ENCODE peak calls at places on chromosomes 4 and X, in five cellular contexts. One of them, this sample, is unnamed.

GRCh38 chr4:57119054-57119651 is 9.0 kb upstream of the IGFBP7 start:
- DNase-seq in keratinocyte: no peak
- DNase-seq in PC-3: peak
- DNase-seq in GM12878: no peak
- DNase-seq in IMR-90: peak
- DNase-seq in this sample: peak

GRCh38 chr4:144360394-144360793 is 219.9 kb upstream of the GYPA start:
- DNase-seq in keratinocyte: no peak
- DNase-seq in PC-3: no peak
- DNase-seq in GM12878: no peak
- DNase-seq in IMR-90: no peak
- DNase-seq in this sample: no peak

GRCh38 chr4:71296945-71297344 is 41.9 kb upstream of the SLC4A4 start:
- DNase-seq in PC-3: no peak
- DNase-seq in GM12878: no peak
- DNase-seq in IMR-90: no peak
- DNase-seq in keratinocyte: no peak
- DNase-seq in this sample: peak

GRCh38 chr4:6280365-6280996 is 10.8 kb downstream of the WFS1 start:
- DNase-seq in GM12878: no peak
- DNase-seq in PC-3: peak
- DNase-seq in keratinocyte: peak
- DNase-seq in IMR-90: no peak
- DNase-seq in this sample: peak

GRCh38 chr4:4421356-4421755 is 34.5 kb downstream of the NSG1 start:
- DNase-seq in GM12878: no peak
- DNase-seq in PC-3: no peak
- DNase-seq in IMR-90: no peak
- DNase-seq in keratinocyte: no peak
- DNase-seq in this sample: no peak

GRCh38 chr4:40316333-40316781 is 18.8 kb upstream of the CHRNA9 start:
- DNase-seq in keratinocyte: peak
- DNase-seq in PC-3: peak
- DNase-seq in IMR-90: peak
- DNase-seq in GM12878: peak
- DNase-seq in this sample: peak

GRCh38 chr4:72302981-72303704 is 265.9 kb downstream of the ADAMTS3 start:
- DNase-seq in PC-3: peak
- DNase-seq in IMR-90: peak
- DNase-seq in keratinocyte: no peak
- DNase-seq in GM12878: no peak
- DNase-seq in this sample: peak

GRCh38 chrX:3141031-3141430 is 99.8 kb downstream of the ARSF start:
- DNase-seq in GM12878: no peak
- DNase-seq in keratinocyte: no peak
- DNase-seq in IMR-90: peak
- DNase-seq in PC-3: no peak
- DNase-seq in this sample: no peak

GRCh38 chr4:106502106-106502699 is 133.6 kb upstream of the GIMD1 start:
- DNase-seq in IMR-90: peak
- DNase-seq in PC-3: peak
- DNase-seq in keratinocyte: peak
- DNase-seq in GM12878: no peak
- DNase-seq in this sample: peak

GRCh38 chrX:16762579-16762978 is 23.7 kb upstream of the TXLNG start:
- DNase-seq in GM12878: no peak
- DNase-seq in PC-3: no peak
- DNase-seq in IMR-90: no peak
- DNase-seq in keratinocyte: no peak
- DNase-seq in this sample: no peak

GRCh38 chr4:2300431-2300861 is 38.5 kb upstream of the MXD4 start:
- DNase-seq in IMR-90: no peak
- DNase-seq in GM12878: no peak
- DNase-seq in keratinocyte: no peak
- DNase-seq in PC-3: no peak
- DNase-seq in this sample: no peak

GRCh38 chr4:61301285-61301684 is 101.2 kb downstream of the ADGRL3 start:
- DNase-seq in IMR-90: no peak
- DNase-seq in keratinocyte: no peak
- DNase-seq in GM12878: no peak
- DNase-seq in PC-3: no peak
- DNase-seq in this sample: no peak

GRCh38 chr4:125125256-125125655 is 189.5 kb upstream of the FAT4 start:
- DNase-seq in IMR-90: no peak
- DNase-seq in keratinocyte: no peak
- DNase-seq in GM12878: no peak
- DNase-seq in PC-3: no peak
- DNase-seq in this sample: no peak

GRCh38 chr4:59258002-59258401 is 1942.1 kb upstream of the ADGRL3 start:
- DNase-seq in GM12878: no peak
- DNase-seq in PC-3: peak
- DNase-seq in keratinocyte: no peak
- DNase-seq in IMR-90: no peak
- DNase-seq in this sample: no peak

GRCh38 chrX:129771266-129771995 is 8.3 kb upstream of the SASH3 start:
- DNase-seq in PC-3: no peak
- DNase-seq in keratinocyte: no peak
- DNase-seq in GM12878: no peak
- DNase-seq in IMR-90: no peak
- DNase-seq in this sample: no peak

GRCh38 chrX:7586126-7586525 is 256.8 kb upstream of the VCX start:
- DNase-seq in IMR-90: peak
- DNase-seq in GM12878: no peak
- DNase-seq in keratinocyte: no peak
- DNase-seq in PC-3: peak
- DNase-seq in this sample: peak

GRCh38 chr4:48255130-48255958 is 14.3 kb downstream of the TEC start:
- DNase-seq in IMR-90: no peak
- DNase-seq in keratinocyte: no peak
- DNase-seq in GM12878: no peak
- DNase-seq in PC-3: no peak
- DNase-seq in this sample: no peak

GRCh38 chr4:140256335-140256734 is 102.4 kb upstream of the MAML3 start:
- DNase-seq in GM12878: no peak
- DNase-seq in keratinocyte: no peak
- DNase-seq in PC-3: peak
- DNase-seq in IMR-90: peak
- DNase-seq in this sample: peak

GRCh38 chrX:1387141-1387776 is 4.7 kb downstream of the SLC25A6 start:
- DNase-seq in keratinocyte: no peak
- DNase-seq in IMR-90: no peak
- DNase-seq in PC-3: no peak
- DNase-seq in GM12878: no peak
- DNase-seq in this sample: no peak
- H3K9ac ChIP-seq in keratinocyte: no peak
- H3K9ac ChIP-seq in IMR-90: no peak
- H3K9ac ChIP-seq in PC-3: no peak
- H3K9ac ChIP-seq in GM12878: no peak
- H3K9ac ChIP-seq in this sample: no peak

GRCh38 chr4:186684889-186685309 is 38.8 kb downstream of the FAT1 start:
- DNase-seq in GM12878: no peak
- DNase-seq in keratinocyte: no peak
- DNase-seq in IMR-90: no peak
- DNase-seq in PC-3: peak
- DNase-seq in this sample: no peak

GRCh38 chr4:186688150-186688943 is 35.3 kb downstream of the FAT1 start:
- DNase-seq in PC-3: no peak
- DNase-seq in keratinocyte: no peak
- DNase-seq in GM12878: no peak
- DNase-seq in IMR-90: no peak
- DNase-seq in this sample: no peak

GRCh38 chr4:186685744-186686143 is 37.9 kb downstream of the FAT1 start:
- DNase-seq in GM12878: no peak
- DNase-seq in IMR-90: peak
- DNase-seq in PC-3: peak
- DNase-seq in keratinocyte: peak
- DNase-seq in this sample: peak

GRCh38 chr4:186689476-186689875 is 34.2 kb downstream of the FAT1 start:
- DNase-seq in IMR-90: no peak
- DNase-seq in keratinocyte: no peak
- DNase-seq in PC-3: no peak
- DNase-seq in GM12878: no peak
- DNase-seq in this sample: no peak

DNA sequence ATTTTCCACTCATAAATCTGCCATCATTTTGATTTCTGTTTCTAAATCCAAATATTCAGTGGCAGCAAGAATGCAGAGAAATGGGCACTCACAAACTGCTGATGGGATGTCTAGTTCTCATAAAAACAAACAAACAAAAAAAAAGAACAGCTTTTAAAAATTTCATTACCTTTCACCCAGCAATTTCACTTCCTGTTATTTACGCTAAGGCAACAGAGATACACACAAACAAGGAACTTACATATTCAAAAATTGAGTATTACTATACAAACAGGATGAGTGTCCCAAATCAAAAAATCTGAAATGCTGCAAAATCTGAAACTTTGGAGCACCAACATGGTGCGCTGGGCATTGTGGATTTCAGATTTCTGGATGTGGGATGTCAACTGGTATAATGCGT is 36.4 kb downstream of the FAT1 start:
- DNase-seq in IMR-90: no peak
- DNase-seq in PC-3: peak
- DNase-seq in keratinocyte: no peak
- DNase-seq in GM12878: no peak
- DNase-seq in this sample: no peak
- H3K27ac ChIP-seq in IMR-90: no peak
- H3K27ac ChIP-seq in PC-3: peak
- H3K27ac ChIP-seq in keratinocyte: no peak
- H3K27ac ChIP-seq in GM12878: no peak
- H3K27ac ChIP-seq in this sample: no peak

GRCh38 chr4:158033416-158033863 is 139.4 kb downstream of the GASK1B start:
- DNase-seq in GM12878: no peak
- DNase-seq in keratinocyte: no peak
- DNase-seq in IMR-90: peak
- DNase-seq in PC-3: peak
- DNase-seq in this sample: peak
- H3K4me2 ChIP-seq in GM12878: no peak
- H3K4me2 ChIP-seq in keratinocyte: no peak
- H3K4me2 ChIP-seq in IMR-90: no peak
- H3K4me2 ChIP-seq in PC-3: no peak
- H3K4me2 ChIP-seq in this sample: no peak

GRCh38 chr4:105236202-105236916 is 89.7 kb downstream of the TET2 start:
- DNase-seq in IMR-90: no peak
- DNase-seq in GM12878: peak
- DNase-seq in keratinocyte: no peak
- DNase-seq in PC-3: no peak
- DNase-seq in this sample: no peak
- H3K9ac ChIP-seq in IMR-90: no peak
- H3K9ac ChIP-seq in GM12878: no peak
- H3K9ac ChIP-seq in keratinocyte: no peak
- H3K9ac ChIP-seq in PC-3: no peak
- H3K9ac ChIP-seq in this sample: no peak

DNA sequence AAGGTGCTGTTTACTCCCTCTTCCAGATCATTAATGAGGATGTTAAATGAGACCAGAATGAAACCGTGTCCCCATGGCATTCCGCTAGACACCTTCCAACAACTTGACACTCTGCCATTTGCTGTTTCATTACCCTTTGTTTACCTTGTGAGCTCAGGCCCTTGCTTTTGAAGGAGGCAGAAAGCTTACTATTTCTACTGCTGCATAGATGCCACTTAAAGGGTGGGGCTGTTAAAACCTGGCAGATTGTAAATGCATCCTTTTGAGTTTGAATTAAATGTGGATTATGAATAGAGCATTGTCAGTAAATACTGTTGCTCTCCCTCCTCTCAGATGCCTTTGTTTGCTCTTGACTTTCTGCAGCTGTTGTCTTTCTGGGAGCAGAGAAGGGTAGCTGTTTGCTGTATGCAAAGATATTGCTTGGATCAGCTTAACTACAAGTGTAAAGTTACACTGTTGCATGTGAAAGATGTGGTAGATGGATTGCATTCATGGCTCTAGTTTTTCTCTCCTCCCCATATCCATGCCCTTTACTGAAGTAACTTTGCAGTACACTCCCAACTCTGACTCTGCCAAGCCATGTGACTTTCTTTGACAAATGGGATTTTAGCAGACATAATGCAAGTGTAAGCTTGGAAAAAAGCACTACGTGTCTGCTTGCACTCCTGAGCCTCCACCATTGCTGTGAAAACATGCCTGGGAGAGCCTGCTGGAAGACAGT is 75.0 kb upstream of the DHX15 start:
- DNase-seq in IMR-90: no peak
- DNase-seq in keratinocyte: no peak
- DNase-seq in PC-3: peak
- DNase-seq in GM12878: no peak
- DNase-seq in this sample: no peak
- H3K27ac ChIP-seq in IMR-90: peak
- H3K27ac ChIP-seq in keratinocyte: no peak
- H3K27ac ChIP-seq in PC-3: peak
- H3K27ac ChIP-seq in GM12878: no peak
- H3K27ac ChIP-seq in this sample: no peak

DNA sequence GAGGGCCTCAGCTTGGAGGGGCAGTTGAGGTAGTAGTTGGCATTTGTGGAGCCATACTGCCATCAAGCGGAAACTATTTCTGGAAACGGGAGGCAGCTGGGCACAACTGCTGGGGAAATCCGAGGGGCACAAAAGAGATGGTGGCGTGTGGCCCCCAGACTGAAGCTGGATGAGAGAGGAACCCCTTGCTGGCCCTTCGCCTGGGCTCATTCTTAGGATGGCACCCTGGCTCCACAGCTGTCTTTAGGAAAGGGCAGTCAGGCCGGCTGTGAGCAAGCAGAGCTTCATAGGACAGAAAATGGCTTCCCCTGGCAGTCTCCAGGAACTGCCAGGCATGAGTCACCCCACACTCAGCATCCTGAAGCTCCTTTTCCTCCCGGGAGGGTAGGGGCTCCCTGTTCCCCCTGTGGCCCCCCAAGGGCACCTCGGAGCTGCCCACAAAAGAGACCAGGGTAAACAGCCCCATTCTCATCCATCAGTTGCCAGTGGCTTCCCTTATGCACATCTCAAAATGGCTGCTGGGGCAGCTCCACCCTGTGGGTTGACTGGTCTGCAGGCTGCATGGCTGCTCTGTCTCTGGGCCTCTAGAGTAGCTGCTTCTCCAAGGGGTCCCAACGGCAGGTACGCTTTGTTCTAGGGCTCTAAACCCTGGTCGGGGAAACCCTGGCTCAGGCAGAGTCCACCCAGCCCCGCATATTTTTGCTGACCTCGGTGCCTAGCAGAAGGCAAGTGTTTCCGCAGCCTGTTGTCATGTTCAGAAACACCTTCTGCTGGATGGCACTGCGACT is 64.7 kb downstream of the NBDY start:
- DNase-seq in PC-3: no peak
- DNase-seq in keratinocyte: no peak
- DNase-seq in IMR-90: no peak
- DNase-seq in GM12878: no peak
- DNase-seq in this sample: no peak
- H3K4me2 ChIP-seq in PC-3: no peak
- H3K4me2 ChIP-seq in keratinocyte: no peak
- H3K4me2 ChIP-seq in IMR-90: no peak
- H3K4me2 ChIP-seq in GM12878: no peak
- H3K4me2 ChIP-seq in this sample: no peak

GRCh38 chr4:167775374-167775773 is 317.0 kb upstream of the ANXA10 start:
- DNase-seq in PC-3: peak
- DNase-seq in GM12878: no peak
- DNase-seq in keratinocyte: no peak
- DNase-seq in IMR-90: peak
- DNase-seq in this sample: peak
- H3K9ac ChIP-seq in PC-3: no peak
- H3K9ac ChIP-seq in GM12878: no peak
- H3K9ac ChIP-seq in keratinocyte: no peak
- H3K9ac ChIP-seq in IMR-90: no peak
- H3K9ac ChIP-seq in this sample: no peak